ENCODE peak calls at places on chromosome 16, in five cellular contexts. One of them, this sample, is unnamed.

GRCh38 chr16:72286936-72287620 is 115.1 kb upstream of the PMFBP1 start:
- DNase-seq in fibroblast of lung: no peak
- DNase-seq in heart right ventricle: no peak
- DNase-seq in fibroblast of mammary gland: peak; percentile 27
- DNase-seq in thoracic aorta: no peak
- DNase-seq in this sample: no peak

GRCh38 chr16:72856797-72857196 is 191.1 kb downstream of the ZFHX3 start:
- DNase-seq in fibroblast of lung: no peak
- DNase-seq in heart right ventricle: no peak
- DNase-seq in fibroblast of mammary gland: peak; percentile 30
- DNase-seq in thoracic aorta: no peak
- DNase-seq in this sample: no peak

GRCh38 chr16:70653809-70654771 is 7.7 kb downstream of the IL34 start:
- DNase-seq in fibroblast of lung: peak; percentile 87
- DNase-seq in heart right ventricle: peak; percentile 82
- DNase-seq in fibroblast of mammary gland: peak; percentile 84
- DNase-seq in thoracic aorta: peak; percentile 50
- DNase-seq in this sample: peak; percentile 36

GRCh38 chr16:86862596-86862995 is 284.2 kb downstream of the FOXL1 start:
- DNase-seq in fibroblast of lung: peak; percentile 13
- DNase-seq in heart right ventricle: peak; percentile 41
- DNase-seq in fibroblast of mammary gland: no peak
- DNase-seq in thoracic aorta: no peak
- DNase-seq in this sample: peak; percentile 13

GRCh38 chr16:3643095-3643730 is 11.3 kb upstream of the DNASE1 start:
- DNase-seq in fibroblast of lung: no peak
- DNase-seq in heart right ventricle: no peak
- DNase-seq in fibroblast of mammary gland: no peak
- DNase-seq in thoracic aorta: no peak
- DNase-seq in this sample: no peak

GRCh38 chr16:69199382-69199781 is 12.4 kb downstream of the SNTB2 start:
- DNase-seq in fibroblast of lung: peak; percentile 68
- DNase-seq in heart right ventricle: no peak
- DNase-seq in fibroblast of mammary gland: peak; percentile 94
- DNase-seq in thoracic aorta: no peak
- DNase-seq in this sample: peak; percentile 34

GRCh38 chr16:83051451-83051850 is 424.7 kb downstream of the CDH13 start:
- DNase-seq in fibroblast of lung: no peak
- DNase-seq in heart right ventricle: no peak
- DNase-seq in fibroblast of mammary gland: no peak
- DNase-seq in thoracic aorta: no peak
- DNase-seq in this sample: no peak

GRCh38 chr16:66687906-66688625 is 8.5 kb downstream of the CMTM4 start:
- DNase-seq in fibroblast of lung: no peak
- DNase-seq in heart right ventricle: no peak
- DNase-seq in fibroblast of mammary gland: no peak
- DNase-seq in thoracic aorta: no peak
- DNase-seq in this sample: peak; percentile 58

GRCh38 chr16:68781784-68782183 is 44.7 kb downstream of the CDH1 start:
- DNase-seq in fibroblast of lung: no peak
- DNase-seq in heart right ventricle: no peak
- DNase-seq in fibroblast of mammary gland: no peak
- DNase-seq in thoracic aorta: no peak
- DNase-seq in this sample: no peak

GRCh38 chr16:2008631-2009301 is 855 bp downstream of the ZNF598 start:
- DNase-seq in fibroblast of lung: peak; percentile 59
- DNase-seq in heart right ventricle: no peak
- DNase-seq in fibroblast of mammary gland: peak; percentile 55
- DNase-seq in thoracic aorta: no peak
- DNase-seq in this sample: no peak

GRCh38 chr16:71687853-71688252 is 36.6 kb downstream of the PHLPP2 start:
- DNase-seq in fibroblast of lung: no peak
- DNase-seq in heart right ventricle: no peak
- DNase-seq in fibroblast of mammary gland: peak; percentile 33
- DNase-seq in thoracic aorta: no peak
- DNase-seq in this sample: no peak

GRCh38 chr16:81560979-81561657 is 116.5 kb downstream of the CMIP start:
- DNase-seq in fibroblast of lung: peak; percentile 33
- DNase-seq in heart right ventricle: no peak
- DNase-seq in fibroblast of mammary gland: peak; percentile 50
- DNase-seq in thoracic aorta: no peak
- DNase-seq in this sample: no peak

GRCh38 chr16:31400191-31400590 is 7.1 kb downstream of the ITGAD start:
- DNase-seq in fibroblast of lung: no peak
- DNase-seq in heart right ventricle: no peak
- DNase-seq in fibroblast of mammary gland: no peak
- DNase-seq in thoracic aorta: no peak
- DNase-seq in this sample: no peak

GRCh38 chr16:71648921-71649320 is 22.9 kb downstream of the MARVELD3 start:
- DNase-seq in fibroblast of lung: no peak
- DNase-seq in heart right ventricle: no peak
- DNase-seq in fibroblast of mammary gland: peak; percentile 7
- DNase-seq in thoracic aorta: no peak
- DNase-seq in this sample: no peak

GRCh38 chr16:12426122-12426521 is 377.6 kb downstream of the CPPED1 start:
- DNase-seq in fibroblast of lung: peak; percentile 6
- DNase-seq in heart right ventricle: no peak
- DNase-seq in fibroblast of mammary gland: peak; percentile 40
- DNase-seq in thoracic aorta: no peak
- DNase-seq in this sample: no peak

GRCh38 chr16:17227278-17227677 is 243.5 kb downstream of the XYLT1 start:
- DNase-seq in fibroblast of lung: no peak
- DNase-seq in heart right ventricle: no peak
- DNase-seq in fibroblast of mammary gland: no peak
- DNase-seq in thoracic aorta: no peak
- DNase-seq in this sample: no peak

GRCh38 chr16:87457724-87458423 is 35.0 kb downstream of the ZCCHC14 start:
- DNase-seq in fibroblast of lung: peak; percentile 92
- DNase-seq in heart right ventricle: no peak
- DNase-seq in fibroblast of mammary gland: peak; percentile 99
- DNase-seq in thoracic aorta: no peak
- DNase-seq in this sample: peak; percentile 99

GRCh38 chr16:2482181-2483107 is 7.5 kb downstream of the TBC1D24 start:
- DNase-seq in fibroblast of lung: peak; percentile 64
- DNase-seq in heart right ventricle: no peak
- DNase-seq in fibroblast of mammary gland: peak; percentile 59
- DNase-seq in thoracic aorta: no peak
- DNase-seq in this sample: no peak

GRCh38 chr16:78665373-78665772 is 565.9 kb downstream of the WWOX start:
- DNase-seq in fibroblast of lung: no peak
- DNase-seq in heart right ventricle: no peak
- DNase-seq in fibroblast of mammary gland: peak; percentile 11
- DNase-seq in thoracic aorta: no peak
- DNase-seq in this sample: peak; percentile 57

GRCh38 chr16:85627835-85628556 is 14.9 kb downstream of the GSE1 start:
- DNase-seq in fibroblast of lung: no peak
- DNase-seq in heart right ventricle: peak; percentile 67
- DNase-seq in fibroblast of mammary gland: no peak
- DNase-seq in thoracic aorta: no peak
- DNase-seq in this sample: no peak
- H3K4me3 ChIP-seq in fibroblast of lung: no peak overlapping the region
- H3K4me3 ChIP-seq in heart right ventricle: peak overlapping the region; percentile 32
- H3K4me3 ChIP-seq in fibroblast of mammary gland: no peak overlapping the region
- H3K4me3 ChIP-seq in thoracic aorta: no peak overlapping the region
- H3K4me3 ChIP-seq in this sample: no peak overlapping the region

DNA sequence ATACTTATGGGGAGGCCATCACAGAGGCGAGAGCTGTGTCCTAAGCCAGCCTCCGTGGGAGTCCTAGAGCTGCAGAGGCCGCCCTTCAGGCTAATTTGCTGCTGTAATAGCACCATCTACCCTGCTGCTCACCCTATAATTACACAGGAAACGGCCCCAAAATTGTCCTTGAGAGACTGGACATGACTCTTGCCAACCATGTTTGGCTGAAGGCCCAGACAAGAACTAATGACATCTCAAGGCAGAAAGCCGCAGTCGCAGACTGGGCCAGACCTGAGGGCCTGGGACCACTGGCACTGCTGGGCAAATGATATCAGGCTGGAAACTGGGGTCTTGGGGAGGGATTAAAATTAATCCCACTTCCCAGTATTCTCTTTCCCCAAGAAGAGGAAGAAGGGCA is 24.1 kb downstream of the PSMD7 start:
- DNase-seq in fibroblast of lung: no peak
- DNase-seq in heart right ventricle: peak; percentile 36
- DNase-seq in fibroblast of mammary gland: no peak
- DNase-seq in thoracic aorta: no peak
- DNase-seq in this sample: no peak
- TF ChIP-seq CTCF in fibroblast of lung: no peak
- TF ChIP-seq CTCF in heart right ventricle: no peak
- TF ChIP-seq CTCF in fibroblast of mammary gland: no peak
- TF ChIP-seq CTCF in thoracic aorta: no peak
- TF ChIP-seq CTCF in this sample: no peak

GRCh38 chr16:22070361-22071351 is 21.7 kb upstream of the VWA3A start:
- DNase-seq in fibroblast of lung: peak; percentile 80
- DNase-seq in heart right ventricle: no peak
- DNase-seq in fibroblast of mammary gland: peak; percentile 86
- DNase-seq in thoracic aorta: no peak
- DNase-seq in this sample: no peak
- H3K4me3 ChIP-seq in fibroblast of lung: peak overlapping the region; percentile 23
- H3K4me3 ChIP-seq in heart right ventricle: peak overlapping the region; percentile 23
- H3K4me3 ChIP-seq in fibroblast of mammary gland: peak overlapping the region; percentile 31
- H3K4me3 ChIP-seq in thoracic aorta: peak overlapping the region; percentile 42
- H3K4me3 ChIP-seq in this sample: no peak overlapping the region

DNA sequence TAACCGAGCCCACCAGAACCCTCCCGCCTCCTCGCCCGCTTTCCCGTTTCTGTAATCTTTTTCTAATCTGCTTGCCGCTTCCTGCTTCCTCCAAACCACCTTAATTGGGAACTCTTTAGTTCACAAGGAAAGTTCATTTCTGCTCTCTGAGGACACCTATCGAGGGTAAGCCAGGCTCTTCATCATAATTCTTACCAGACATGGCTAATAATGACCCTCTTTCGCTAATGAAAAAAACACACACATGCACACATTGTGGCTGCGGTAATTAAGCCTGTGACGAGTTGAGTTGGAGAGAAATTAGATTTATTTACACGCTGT is 100.7 kb downstream of the ZNF423 start:
- DNase-seq in fibroblast of lung: peak; percentile 56
- DNase-seq in heart right ventricle: peak; percentile 30
- DNase-seq in fibroblast of mammary gland: peak; percentile 49
- DNase-seq in thoracic aorta: no peak
- DNase-seq in this sample: peak; percentile 37
- TF ChIP-seq CTCF in fibroblast of lung: peak; percentile 29
- TF ChIP-seq CTCF in heart right ventricle: peak; percentile 58
- TF ChIP-seq CTCF in fibroblast of mammary gland: peak; percentile 54
- TF ChIP-seq CTCF in thoracic aorta: peak; percentile 55
- TF ChIP-seq CTCF in this sample: peak; percentile 67

GRCh38 chr16:10618710-10619209 is 38.4 kb upstream of the EMP2 start:
- DNase-seq in fibroblast of lung: no peak
- DNase-seq in heart right ventricle: no peak
- DNase-seq in fibroblast of mammary gland: no peak
- DNase-seq in thoracic aorta: no peak
- DNase-seq in this sample: no peak
- H3K4me3 ChIP-seq in fibroblast of lung: no peak overlapping the region
- H3K4me3 ChIP-seq in heart right ventricle: peak overlapping the region; percentile 29
- H3K4me3 ChIP-seq in fibroblast of mammary gland: no peak overlapping the region
- H3K4me3 ChIP-seq in thoracic aorta: no peak overlapping the region
- H3K4me3 ChIP-seq in this sample: no peak overlapping the region

DNA sequence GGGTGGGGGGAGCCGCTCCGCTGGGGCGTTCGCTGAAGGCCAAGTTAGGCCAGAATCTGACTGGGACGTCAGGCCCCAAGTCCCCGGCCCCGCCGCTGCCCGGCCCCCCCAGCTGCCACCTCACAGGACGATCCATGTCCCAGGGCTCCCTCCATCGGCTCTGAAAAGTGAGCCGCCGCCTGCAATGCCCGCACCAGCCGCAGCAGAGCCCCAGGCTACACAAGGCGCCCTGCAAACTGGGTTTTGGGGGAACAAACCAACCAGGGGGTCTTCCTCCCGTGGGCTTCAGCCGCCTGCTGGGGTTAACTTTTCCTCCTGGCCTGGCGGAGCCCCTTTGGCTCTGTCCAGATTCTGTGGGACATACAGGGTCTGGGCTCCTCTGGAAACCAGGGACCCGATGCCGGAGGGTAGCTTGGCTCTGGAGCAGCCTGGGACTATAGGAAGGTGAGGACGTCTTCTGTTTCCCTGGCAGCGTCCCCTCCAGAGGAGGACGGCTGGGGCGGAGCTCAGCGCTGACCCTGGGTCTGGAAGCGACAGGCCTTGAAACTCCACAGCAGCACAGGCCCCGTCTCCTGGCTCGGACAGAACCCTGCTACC is 835 bp downstream of the NME4 start:
- DNase-seq in fibroblast of lung: peak; percentile 73
- DNase-seq in heart right ventricle: peak; percentile 73
- DNase-seq in fibroblast of mammary gland: peak; percentile 53
- DNase-seq in thoracic aorta: no peak
- DNase-seq in this sample: no peak
- TF ChIP-seq CTCF in fibroblast of lung: peak; percentile 31
- TF ChIP-seq CTCF in heart right ventricle: no peak
- TF ChIP-seq CTCF in fibroblast of mammary gland: peak; percentile 26
- TF ChIP-seq CTCF in thoracic aorta: peak; percentile 76
- TF ChIP-seq CTCF in this sample: peak; percentile 46

This sample was measured in retinal pigment epithelial cell.